ENCODE peak calls at places on chromosomes 4 and X, in six cellular contexts. One of them, this sample, is unnamed.

GRCh38 chr4:183242291-183242690 is 77.8 kb downstream of the CLDN22 start:
- DNase-seq in H1: no peak
- DNase-seq in SK-N-SH: no peak
- DNase-seq in HL-60: no peak
- DNase-seq in GM12878: no peak
- DNase-seq in HepG2: no peak
- DNase-seq in this sample: no peak

GRCh38 chr4:151358266-151358665 is 32.9 kb upstream of the SH3D19 start:
- DNase-seq in H1: no peak
- DNase-seq in SK-N-SH: no peak
- DNase-seq in HepG2: no peak
- DNase-seq in GM12878: no peak
- DNase-seq in HL-60: no peak
- DNase-seq in this sample: no peak

GRCh38 chr4:108716340-108716739 is 46.5 kb downstream of the ETNPPL start:
- DNase-seq in HL-60: no peak
- DNase-seq in H1: no peak
- DNase-seq in GM12878: no peak
- DNase-seq in HepG2: no peak
- DNase-seq in SK-N-SH: no peak
- DNase-seq in this sample: no peak

GRCh38 chr4:96519291-96519690 is 679.4 kb downstream of the PDHA2 start:
- DNase-seq in GM12878: no peak
- DNase-seq in SK-N-SH: no peak
- DNase-seq in HepG2: no peak
- DNase-seq in HL-60: no peak
- DNase-seq in H1: no peak
- DNase-seq in this sample: no peak

GRCh38 chrX:40244980-40245379 is 147.2 kb upstream of the BCOR start:
- DNase-seq in H1: no peak
- DNase-seq in HepG2: no peak
- DNase-seq in GM12878: no peak
- DNase-seq in HL-60: no peak
- DNase-seq in SK-N-SH: peak; percentile 68
- DNase-seq in this sample: no peak

GRCh38 chrX:9519546-9520210 is 54.8 kb downstream of the TBL1X start:
- DNase-seq in GM12878: no peak
- DNase-seq in HepG2: no peak
- DNase-seq in SK-N-SH: no peak
- DNase-seq in HL-60: no peak
- DNase-seq in H1: no peak
- DNase-seq in this sample: no peak

GRCh38 chr4:128386761-128387599 is 99.4 kb upstream of the PGRMC2 start:
- DNase-seq in SK-N-SH: peak; percentile 67
- DNase-seq in H1: no peak
- DNase-seq in GM12878: no peak
- DNase-seq in HL-60: peak; percentile 63
- DNase-seq in HepG2: no peak
- DNase-seq in this sample: peak; percentile 67

GRCh38 chrX:13177921-13178320 is 133.5 kb upstream of the FAM9C start:
- DNase-seq in H1: no peak
- DNase-seq in HL-60: no peak
- DNase-seq in GM12878: no peak
- DNase-seq in HepG2: no peak
- DNase-seq in SK-N-SH: no peak
- DNase-seq in this sample: no peak

GRCh38 chrX:10109695-10110094 is 47.1 kb upstream of the CLCN4 start:
- DNase-seq in HL-60: no peak
- DNase-seq in GM12878: no peak
- DNase-seq in SK-N-SH: no peak
- DNase-seq in H1: no peak
- DNase-seq in HepG2: no peak
- DNase-seq in this sample: no peak

GRCh38 chrX:48470110-48470832 is at the start of gene SLC38A5:
- DNase-seq in HL-60: no peak
- DNase-seq in HepG2: peak; percentile 60
- DNase-seq in GM12878: no peak
- DNase-seq in SK-N-SH: no peak
- DNase-seq in H1: no peak
- DNase-seq in this sample: peak; percentile 76

GRCh38 chr4:95190751-95191436 is 357.9 kb downstream of the UNC5C start:
- DNase-seq in H1: no peak
- DNase-seq in HepG2: no peak
- DNase-seq in GM12878: no peak
- DNase-seq in SK-N-SH: peak; percentile 78
- DNase-seq in HL-60: no peak
- DNase-seq in this sample: no peak

GRCh38 chrX:39767446-39767845 is 330.3 kb downstream of the BCOR start:
- DNase-seq in GM12878: no peak
- DNase-seq in HL-60: no peak
- DNase-seq in H1: no peak
- DNase-seq in HepG2: no peak
- DNase-seq in SK-N-SH: no peak
- DNase-seq in this sample: no peak

GRCh38 chrX:39772057-39772832 is 325.5 kb downstream of the BCOR start:
- DNase-seq in GM12878: no peak
- DNase-seq in SK-N-SH: no peak
- DNase-seq in HL-60: peak; percentile 82
- DNase-seq in H1: peak; percentile 78
- DNase-seq in HepG2: peak; percentile 81
- DNase-seq in this sample: peak; percentile 17

GRCh38 chr4:2079926-2080325 is 20.8 kb downstream of the NAT8L start:
- DNase-seq in GM12878: no peak
- DNase-seq in H1: no peak
- DNase-seq in HepG2: no peak
- DNase-seq in HL-60: no peak
- DNase-seq in SK-N-SH: no peak
- DNase-seq in this sample: no peak

GRCh38 chr4:184165291-184165690 is 52.4 kb downstream of the ENPP6 start:
- DNase-seq in H1: no peak
- DNase-seq in HL-60: no peak
- DNase-seq in HepG2: no peak
- DNase-seq in GM12878: no peak
- DNase-seq in SK-N-SH: no peak
- DNase-seq in this sample: no peak

GRCh38 chr4:96315815-96316214 is 475.9 kb downstream of the PDHA2 start:
- DNase-seq in SK-N-SH: no peak
- DNase-seq in GM12878: no peak
- DNase-seq in H1: no peak
- DNase-seq in HepG2: no peak
- DNase-seq in HL-60: no peak
- DNase-seq in this sample: no peak

GRCh38 chr4:2281575-2282343 is 19.9 kb upstream of the MXD4 start:
- DNase-seq in HepG2: no peak
- DNase-seq in H1: no peak
- DNase-seq in SK-N-SH: no peak
- DNase-seq in GM12878: peak; percentile 41
- DNase-seq in HL-60: peak; percentile 38
- DNase-seq in this sample: no peak

GRCh38 chr4:173782660-173783059 is 252.6 kb upstream of the HAND2 start:
- DNase-seq in SK-N-SH: no peak
- DNase-seq in HL-60: no peak
- DNase-seq in GM12878: no peak
- DNase-seq in H1: no peak
- DNase-seq in HepG2: no peak
- DNase-seq in this sample: no peak

GRCh38 chrX:136909706-136910564 is 29.4 kb upstream of the RBMX start:
- DNase-seq in SK-N-SH: peak; percentile 76
- DNase-seq in HepG2: no peak
- DNase-seq in HL-60: peak; percentile 84
- DNase-seq in GM12878: peak; percentile 56
- DNase-seq in H1: peak; percentile 72
- DNase-seq in this sample: peak; percentile 86

GRCh38 chrX:121871122-121871521 is 823.7 kb downstream of the GLUD2 start:
- DNase-seq in HepG2: no peak
- DNase-seq in GM12878: no peak
- DNase-seq in H1: no peak
- DNase-seq in SK-N-SH: no peak
- DNase-seq in HL-60: no peak
- DNase-seq in this sample: no peak

GRCh38 chr4:146243141-146243882 is 29.0 kb downstream of the REELD1 start:
- DNase-seq in HepG2: no peak
- DNase-seq in SK-N-SH: no peak
- DNase-seq in HL-60: peak; percentile 54
- DNase-seq in GM12878: peak; percentile 45
- DNase-seq in H1: peak; percentile 36
- DNase-seq in this sample: peak; percentile 72

GRCh38 chr4:126338572-126338971 is 1023.8 kb downstream of the FAT4 start:
- DNase-seq in SK-N-SH: peak; percentile 3
- DNase-seq in HepG2: no peak
- DNase-seq in GM12878: no peak
- DNase-seq in HL-60: no peak
- DNase-seq in H1: no peak
- DNase-seq in this sample: no peak

GRCh38 chr4:2832309-2832980 is 11.2 kb upstream of the ADD1 start:
- DNase-seq in HepG2: no peak
- DNase-seq in SK-N-SH: peak; percentile 17
- DNase-seq in GM12878: no peak
- DNase-seq in H1: no peak
- DNase-seq in HL-60: no peak
- DNase-seq in this sample: no peak

GRCh38 chr4:37936889-37937498 is 23.2 kb upstream of the PTTG2 start:
- DNase-seq in HepG2: no peak
- DNase-seq in H1: no peak
- DNase-seq in GM12878: no peak
- DNase-seq in SK-N-SH: no peak
- DNase-seq in HL-60: peak; percentile 59
- DNase-seq in this sample: no peak

GRCh38 chr4:8534129-8534528 is 46.1 kb upstream of the GPR78 start:
- DNase-seq in HL-60: no peak
- DNase-seq in H1: peak; percentile 77
- DNase-seq in SK-N-SH: no peak
- DNase-seq in HepG2: no peak
- DNase-seq in GM12878: peak; percentile 89
- DNase-seq in this sample: no peak

GRCh38 chrX:67892391-67892790 is 348.6 kb downstream of the AR start:
- DNase-seq in HL-60: no peak
- DNase-seq in GM12878: no peak
- DNase-seq in H1: no peak
- DNase-seq in HepG2: no peak
- DNase-seq in SK-N-SH: no peak
- DNase-seq in this sample: no peak

GRCh38 chrX:124981420-124981819 is 338.3 kb upstream of the TEX13C start:
- DNase-seq in GM12878: no peak
- DNase-seq in SK-N-SH: no peak
- DNase-seq in HL-60: no peak
- DNase-seq in HepG2: no peak
- DNase-seq in H1: no peak
- DNase-seq in this sample: no peak

GRCh38 chr4:26343041-26343403 is 22.2 kb downstream of the RBPJ start:
- DNase-seq in HepG2: no peak
- DNase-seq in HL-60: no peak
- DNase-seq in H1: no peak
- DNase-seq in GM12878: no peak
- DNase-seq in SK-N-SH: no peak
- DNase-seq in this sample: no peak
- TF ChIP-seq GABPA in HepG2: no peak
- TF ChIP-seq GABPA in HL-60: no peak
- TF ChIP-seq GABPA in H1: no peak
- TF ChIP-seq GABPA in GM12878: no peak
- TF ChIP-seq GABPA in SK-N-SH: no peak
- TF ChIP-seq GABPA in this sample: no peak

DNA sequence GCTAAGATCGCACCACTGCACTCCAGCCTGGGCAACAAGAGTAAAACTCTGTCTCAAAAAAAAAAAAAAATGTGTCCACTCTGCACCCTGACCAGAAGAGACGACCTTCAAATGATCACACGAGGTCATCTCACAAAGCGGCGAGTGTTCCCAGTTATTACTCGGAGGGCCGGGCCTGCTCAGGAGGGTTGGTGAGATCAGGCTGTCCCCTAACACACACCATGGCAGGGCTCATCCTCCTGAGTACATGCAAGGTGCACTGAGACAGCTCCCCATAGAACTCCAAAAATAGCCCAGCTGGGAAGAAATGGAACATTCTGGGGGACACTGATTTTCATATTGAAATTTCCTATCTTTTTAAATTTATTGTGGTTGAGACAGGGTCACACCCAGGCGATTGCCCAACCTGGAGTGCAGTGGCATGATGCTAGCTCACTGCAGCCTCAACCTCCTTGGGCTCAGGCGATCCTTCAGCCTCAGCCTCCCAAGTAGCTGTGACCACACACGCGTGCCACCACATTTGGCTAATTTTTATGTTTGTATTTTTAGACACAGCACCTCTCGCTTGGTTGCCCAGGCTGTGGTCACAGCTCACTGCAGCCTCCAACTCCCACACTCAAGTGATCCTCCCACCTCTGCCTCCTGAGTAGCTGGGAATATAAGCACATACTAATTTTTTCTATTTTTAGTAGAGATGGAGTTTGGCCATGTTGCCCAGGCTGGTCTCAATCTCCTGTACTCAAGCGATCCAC is 51.5 kb downstream of the DHRSX start:
- DNase-seq in H1: no peak
- DNase-seq in SK-N-SH: no peak
- DNase-seq in HL-60: no peak
- DNase-seq in HepG2: no peak
- DNase-seq in GM12878: no peak
- DNase-seq in this sample: no peak
- TF ChIP-seq GABPA in H1: no peak
- TF ChIP-seq GABPA in SK-N-SH: no peak
- TF ChIP-seq GABPA in HL-60: no peak
- TF ChIP-seq GABPA in HepG2: no peak
- TF ChIP-seq GABPA in GM12878: no peak
- TF ChIP-seq GABPA in this sample: no peak

GRCh38 chrX:20974326-20974725 is 399.9 kb upstream of the CNKSR2 start:
- DNase-seq in HepG2: no peak
- DNase-seq in H1: no peak
- DNase-seq in SK-N-SH: no peak
- DNase-seq in HL-60: no peak
- DNase-seq in GM12878: no peak
- DNase-seq in this sample: no peak
- TF ChIP-seq GABPA in HepG2: no peak
- TF ChIP-seq GABPA in H1: no peak
- TF ChIP-seq GABPA in SK-N-SH: no peak
- TF ChIP-seq GABPA in HL-60: no peak
- TF ChIP-seq GABPA in GM12878: no peak
- TF ChIP-seq GABPA in this sample: no peak

DNA sequence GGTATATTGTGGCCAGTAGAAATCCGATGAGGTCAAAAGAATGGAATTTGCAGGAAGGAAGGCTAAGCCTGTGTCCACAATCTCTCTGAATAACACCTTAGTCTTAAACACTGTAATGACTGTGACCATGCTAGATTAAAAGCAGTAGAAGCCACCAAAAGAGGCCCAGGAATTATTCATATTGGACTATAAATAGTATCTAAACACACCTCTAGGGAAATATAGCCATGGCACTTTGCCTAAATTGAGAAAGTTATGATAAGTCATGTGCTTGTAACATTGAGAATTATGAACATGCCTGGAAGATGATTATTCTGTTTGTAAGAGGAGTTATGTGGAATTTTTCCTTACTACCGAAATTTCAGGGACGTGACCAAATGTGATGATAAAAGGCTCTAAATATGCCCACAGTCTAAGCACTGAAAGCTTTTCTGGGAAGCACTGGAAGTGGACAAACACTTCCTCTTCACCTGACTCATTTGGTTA is 298.5 kb downstream of the KCTD8 start:
- DNase-seq in HepG2: peak; percentile 1
- DNase-seq in HL-60: no peak
- DNase-seq in GM12878: no peak
- DNase-seq in SK-N-SH: no peak
- DNase-seq in H1: no peak
- DNase-seq in this sample: no peak
- TF ChIP-seq GABPA in HepG2: no peak
- TF ChIP-seq GABPA in HL-60: no peak
- TF ChIP-seq GABPA in GM12878: no peak
- TF ChIP-seq GABPA in SK-N-SH: no peak
- TF ChIP-seq GABPA in H1: no peak
- TF ChIP-seq GABPA in this sample: no peak

This sample was measured in K562.